ENCODE peak calls at places on chromosomes 12 and 14, in four cellular contexts. One of them, this sample, is unnamed.

GRCh38 chr12:67271976-67272375 is 2.8 kb downstream of the CAND1 start:
- DNase-seq in adrenal gland: no peak
- DNase-seq in HFF-Myc: no peak
- DNase-seq in omental fat pad: no peak
- DNase-seq in this sample: no peak

GRCh38 chr14:67372833-67373232 is 12.7 kb downstream of the EIF2S1 start:
- DNase-seq in adrenal gland: no peak
- DNase-seq in HFF-Myc: no peak
- DNase-seq in omental fat pad: no peak
- DNase-seq in this sample: no peak

GRCh38 chr12:24494401-24494800 is 454.5 kb downstream of the BCAT1 start:
- DNase-seq in adrenal gland: no peak
- DNase-seq in HFF-Myc: no peak
- DNase-seq in omental fat pad: no peak
- DNase-seq in this sample: no peak

GRCh38 chr14:103519043-103519836 is 3.4 kb downstream of the CKB start:
- DNase-seq in adrenal gland: no peak
- DNase-seq in HFF-Myc: no peak
- DNase-seq in omental fat pad: no peak
- DNase-seq in this sample: no peak

GRCh38 chr14:22978487-22978837 is 3.9 kb downstream of the AJUBA start:
- DNase-seq in adrenal gland: no peak
- DNase-seq in HFF-Myc: no peak
- DNase-seq in omental fat pad: no peak
- DNase-seq in this sample: no peak

GRCh38 chr12:26281320-26281719 is 85.9 kb downstream of the SSPN start:
- DNase-seq in adrenal gland: peak
- DNase-seq in HFF-Myc: no peak
- DNase-seq in omental fat pad: no peak
- DNase-seq in this sample: no peak

GRCh38 chr12:93742086-93742934 is 65.1 kb downstream of the CRADD start:
- DNase-seq in adrenal gland: peak
- DNase-seq in HFF-Myc: peak
- DNase-seq in omental fat pad: peak
- DNase-seq in this sample: peak

GRCh38 chr12:24230061-24230460 is 280.6 kb upstream of the SOX5 start:
- DNase-seq in adrenal gland: no peak
- DNase-seq in HFF-Myc: no peak
- DNase-seq in omental fat pad: no peak
- DNase-seq in this sample: no peak

GRCh38 chr12:76927170-76927784 is 48.5 kb upstream of the CSRP2 start:
- DNase-seq in adrenal gland: peak
- DNase-seq in HFF-Myc: no peak
- DNase-seq in omental fat pad: peak
- DNase-seq in this sample: no peak

GRCh38 chr12:113315358-113315757 is 19.6 kb downstream of the SLC8B1 start:
- DNase-seq in adrenal gland: no peak
- DNase-seq in HFF-Myc: no peak
- DNase-seq in omental fat pad: no peak
- DNase-seq in this sample: no peak

GRCh38 chr12:95623554-95624170 is 72.4 kb upstream of the USP44 start:
- DNase-seq in adrenal gland: peak
- DNase-seq in HFF-Myc: no peak
- DNase-seq in omental fat pad: peak
- DNase-seq in this sample: peak

GRCh38 chr12:124565071-124565491 is 2.3 kb downstream of the NCOR2 start:
- DNase-seq in adrenal gland: peak
- DNase-seq in HFF-Myc: no peak
- DNase-seq in omental fat pad: no peak
- DNase-seq in this sample: no peak

GRCh38 chr14:77241955-77242354 is 29.1 kb downstream of the NGB start:
- DNase-seq in adrenal gland: no peak
- DNase-seq in HFF-Myc: no peak
- DNase-seq in omental fat pad: no peak
- DNase-seq in this sample: no peak

GRCh38 chr12:27970391-27970980 is 2.0 kb downstream of the PTHLH start:
- DNase-seq in adrenal gland: peak
- DNase-seq in HFF-Myc: no peak
- DNase-seq in omental fat pad: no peak
- DNase-seq in this sample: no peak

GRCh38 chr14:22850944-22851790 is 14.8 kb downstream of the MMP14 start:
- DNase-seq in adrenal gland: peak
- DNase-seq in HFF-Myc: no peak
- DNase-seq in omental fat pad: peak
- DNase-seq in this sample: no peak

GRCh38 chr14:64233791-64234190 is 60.4 kb downstream of the ESR2 start:
- DNase-seq in adrenal gland: no peak
- DNase-seq in HFF-Myc: no peak
- DNase-seq in omental fat pad: no peak
- DNase-seq in this sample: no peak

GRCh38 chr14:105505101-105505500 is 14.1 kb downstream of the TEDC1 start:
- DNase-seq in adrenal gland: no peak
- DNase-seq in HFF-Myc: no peak
- DNase-seq in omental fat pad: no peak
- DNase-seq in this sample: no peak

GRCh38 chr14:76763362-76764041 is 2.2 kb downstream of the VASH1 start:
- DNase-seq in adrenal gland: peak
- DNase-seq in HFF-Myc: no peak
- DNase-seq in omental fat pad: no peak
- DNase-seq in this sample: no peak

GRCh38 chr12:89051065-89051677 is 301.1 kb downstream of the DUSP6 start:
- DNase-seq in adrenal gland: peak
- DNase-seq in HFF-Myc: no peak
- DNase-seq in omental fat pad: no peak
- DNase-seq in this sample: no peak

GRCh38 chr12:100576311-100577036 is 3.0 kb downstream of the GAS2L3 start:
- DNase-seq in adrenal gland: no peak
- DNase-seq in HFF-Myc: peak
- DNase-seq in omental fat pad: no peak
- DNase-seq in this sample: no peak

GRCh38 chr12:123431951-123432886 is 4.3 kb downstream of the RILPL2 start:
- DNase-seq in adrenal gland: no peak
- DNase-seq in HFF-Myc: no peak
- DNase-seq in omental fat pad: no peak
- DNase-seq in this sample: no peak

GRCh38 chr14:52649511-52649910 is 45.8 kb downstream of the ERO1A start:
- DNase-seq in adrenal gland: no peak
- DNase-seq in HFF-Myc: no peak
- DNase-seq in omental fat pad: no peak
- DNase-seq in this sample: no peak

DNA sequence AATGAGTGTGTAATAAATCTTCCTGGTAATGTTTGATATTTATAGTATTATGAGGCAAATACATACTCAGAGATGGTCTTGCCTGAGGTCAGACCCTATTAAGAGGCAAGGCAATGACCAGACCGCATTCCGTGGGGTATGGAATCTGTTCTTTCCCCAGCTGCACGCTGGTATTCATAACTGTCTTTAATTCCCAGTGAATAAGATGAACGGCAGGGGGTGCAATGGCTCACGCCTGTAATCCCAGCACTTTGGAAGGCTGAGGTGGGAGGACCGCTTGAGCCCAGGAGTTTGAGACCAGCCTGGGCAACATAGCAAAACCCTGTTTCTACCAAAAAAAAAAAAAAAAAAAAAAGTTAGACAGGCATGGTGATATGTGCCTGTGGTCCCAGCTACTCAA is 44.6 kb downstream of the ERO1A start:
- DNase-seq in adrenal gland: no peak
- DNase-seq in HFF-Myc: no peak
- DNase-seq in omental fat pad: no peak
- DNase-seq in this sample: no peak
- TF ChIP-seq CTCF in adrenal gland: no peak
- TF ChIP-seq CTCF in HFF-Myc: no peak
- TF ChIP-seq CTCF in omental fat pad: no peak
- TF ChIP-seq CTCF in this sample: no peak

GRCh38 chr12:57386187-57386720 is 44.6 kb downstream of the R3HDM2 start:
- DNase-seq in adrenal gland: no peak
- DNase-seq in HFF-Myc: no peak
- DNase-seq in omental fat pad: no peak
- DNase-seq in this sample: no peak

GRCh38 chr12:57381693-57382220 is 49.1 kb downstream of the R3HDM2 start:
- DNase-seq in adrenal gland: no peak
- DNase-seq in HFF-Myc: no peak
- DNase-seq in omental fat pad: no peak
- DNase-seq in this sample: no peak

GRCh38 chr12:57388425-57388824 is 42.4 kb downstream of the R3HDM2 start:
- DNase-seq in adrenal gland: no peak
- DNase-seq in HFF-Myc: no peak
- DNase-seq in omental fat pad: no peak
- DNase-seq in this sample: no peak

GRCh38 chr12:57385586-57385985 is 45.3 kb downstream of the R3HDM2 start:
- DNase-seq in adrenal gland: no peak
- DNase-seq in HFF-Myc: no peak
- DNase-seq in omental fat pad: no peak
- DNase-seq in this sample: no peak

DNA sequence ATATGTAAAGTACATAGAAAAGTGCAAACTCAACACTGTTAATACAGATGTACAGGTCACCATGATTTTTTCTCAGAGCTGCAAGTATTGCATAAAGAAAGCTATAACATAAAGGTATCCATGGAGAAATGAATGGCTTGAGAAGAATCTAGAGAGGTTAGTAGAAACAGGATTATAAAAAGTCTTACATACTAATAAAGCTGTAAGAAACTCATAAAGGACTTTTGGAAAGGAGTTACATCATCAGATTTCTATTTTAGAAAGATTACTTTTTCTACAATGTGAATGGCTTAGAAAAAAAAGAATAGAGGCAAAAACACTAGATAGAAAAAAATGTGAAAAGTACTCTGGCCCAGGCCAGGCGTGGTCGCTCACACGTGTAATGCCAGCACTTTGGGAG is 46.3 kb downstream of the R3HDM2 start:
- DNase-seq in adrenal gland: no peak
- DNase-seq in HFF-Myc: no peak
- DNase-seq in omental fat pad: no peak
- DNase-seq in this sample: no peak
- TF ChIP-seq CTCF in adrenal gland: no peak
- TF ChIP-seq CTCF in HFF-Myc: no peak
- TF ChIP-seq CTCF in omental fat pad: no peak
- TF ChIP-seq CTCF in this sample: no peak

DNA sequence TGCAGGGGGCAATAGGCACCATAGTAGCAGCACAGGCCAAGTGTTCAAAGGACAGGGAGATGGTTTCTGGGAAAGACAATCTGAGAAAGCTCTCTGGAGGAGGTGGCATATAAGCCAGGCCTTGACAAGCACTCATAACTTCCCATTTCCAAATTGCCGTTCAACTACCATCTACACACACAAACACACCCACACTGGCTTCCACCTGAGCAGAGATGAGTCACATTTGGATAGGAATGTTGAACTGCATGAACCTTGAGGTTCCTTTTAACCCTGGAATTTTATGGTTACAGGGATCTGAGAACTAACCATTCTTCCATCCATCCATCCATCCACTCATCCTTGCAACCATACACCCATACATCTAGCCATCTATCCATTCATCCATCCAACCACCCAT is 86.6 kb downstream of the KSR2 start:
- DNase-seq in adrenal gland: no peak
- DNase-seq in HFF-Myc: no peak
- DNase-seq in omental fat pad: no peak
- DNase-seq in this sample: no peak
- TF ChIP-seq CTCF in adrenal gland: no peak
- TF ChIP-seq CTCF in HFF-Myc: no peak
- TF ChIP-seq CTCF in omental fat pad: no peak
- TF ChIP-seq CTCF in this sample: no peak

GRCh38 chr12:111789779-111790178 is 23.0 kb downstream of the ALDH2 start:
- DNase-seq in adrenal gland: no peak
- DNase-seq in HFF-Myc: no peak
- DNase-seq in omental fat pad: no peak
- DNase-seq in this sample: no peak

GRCh38 chr12:111791507-111791906 is 24.8 kb downstream of the ALDH2 start:
- DNase-seq in adrenal gland: peak
- DNase-seq in HFF-Myc: no peak
- DNase-seq in omental fat pad: no peak
- DNase-seq in this sample: no peak

GRCh38 chr12:111784953-111785352 is 18.2 kb downstream of the ALDH2 start:
- DNase-seq in adrenal gland: no peak
- DNase-seq in HFF-Myc: no peak
- DNase-seq in omental fat pad: no peak
- DNase-seq in this sample: no peak

GRCh38 chr12:111785651-111786050 is 18.9 kb downstream of the ALDH2 start:
- DNase-seq in adrenal gland: no peak
- DNase-seq in HFF-Myc: no peak
- DNase-seq in omental fat pad: no peak
- DNase-seq in this sample: no peak

GRCh38 chr12:111788178-111788654 is 21.5 kb downstream of the ALDH2 start:
- DNase-seq in adrenal gland: peak
- DNase-seq in HFF-Myc: no peak
- DNase-seq in omental fat pad: no peak
- DNase-seq in this sample: no peak
- TF ChIP-seq CTCF in adrenal gland: peak
- TF ChIP-seq CTCF in HFF-Myc: peak
- TF ChIP-seq CTCF in omental fat pad: no peak
- TF ChIP-seq CTCF in this sample: peak